ENCODE peak calls at places on chromosomes 6 and 20, in five cellular contexts. R is heart left ventricle, A is neural crest cell, S is cardiac muscle cell, Y is right lobe of liver. E is an unnamed sample.

GRCh38 chr20:63177134-63177784 is 38.7 kb downstream of the YTHDF1 start:
- DNase-seq in S (no peak), R (no peak), Y (no peak), A (peak), E (no peak)

GRCh38 chr6:75830959-75831885 is 82.2 kb downstream of the MYO6 start:
- DNase-seq in A (no peak), R (no peak), S (peak), Y (no peak), E (no peak)

GRCh38 chr6:120785459-120786086 is 548.7 kb downstream of the TBC1D32 start:
- DNase-seq in A (no peak), R (no peak), Y (no peak), S (no peak), E (no peak)

GRCh38 chr6:89657445-89658158 is 19.1 kb upstream of the LYRM2 start:
- DNase-seq in A (no peak), R (no peak), Y (no peak), S (no peak), E (no peak)

GRCh38 chr6:161921602-161922400 is 647.9 kb upstream of the AGPAT4 start:
- DNase-seq in A (no peak), S (no peak), R (no peak), Y (no peak), E (no peak)

GRCh38 chr6:65191412-65191811 is 515.6 kb downstream of the EYS start:
- DNase-seq in R (no peak), Y (no peak), S (no peak), A (no peak), E (no peak)

GRCh38 chr20:1185781-1186334 is 1.1 kb upstream of the TMEM74B start:
- DNase-seq in A (peak), Y (no peak), S (peak), R (peak), E (peak)

GRCh38 chr20:45685896-45686295 is 15.9 kb upstream of the WFDC11 start:
- DNase-seq in Y (no peak), S (peak), R (no peak), A (no peak), E (no peak)

GRCh38 chr6:54621285-54621684 is 225.3 kb upstream of the FAM83B start:
- DNase-seq in R (no peak), Y (no peak), S (no peak), A (no peak), E (no peak)

GRCh38 chr20:53813728-53814459 is 220.3 kb upstream of the ZNF217 start:
- DNase-seq in R (no peak), S (no peak), Y (no peak), A (no peak), E (no peak)

GRCh38 chr6:79421001-79421411 is 116.2 kb downstream of the LCA5 start:
- DNase-seq in S (peak), A (no peak), Y (no peak), R (no peak), E (no peak)

GRCh38 chr6:126696921-126697693 is 357.2 kb downstream of the CENPW start:
- DNase-seq in Y (peak), R (no peak), A (no peak), S (no peak), E (no peak)

GRCh38 chr6:52752310-52752709 is 11.0 kb downstream of the GSTA2 start:
- DNase-seq in A (no peak), R (no peak), Y (no peak), S (no peak), E (no peak)

GRCh38 chr6:44630125-44631028 is 242.9 kb downstream of the CDC5L start:
- DNase-seq in R (peak), A (peak), Y (no peak), S (peak), E (no peak)

GRCh38 chr20:14445310-14445709 is 107.9 kb upstream of the FLRT3 start:
- DNase-seq in A (no peak), S (peak), Y (no peak), R (no peak), E (no peak)

GRCh38 chr6:63897952-63898351 is 262.4 kb downstream of the PHF3 start:
- DNase-seq in R (peak), A (no peak), S (peak), Y (no peak), E (no peak)

GRCh38 chr6:10520468-10520867 is 683 bp upstream of the GCNT2 start:
- DNase-seq in S (peak), R (no peak), A (no peak), Y (no peak), E (no peak)

GRCh38 chr6:26003102-26003694 is 40.6 kb downstream of the TRIM38 start:
- DNase-seq in R (peak), Y (no peak), S (peak), A (peak), E (peak)

GRCh38 chr20:22074635-22075034 is 369.2 kb downstream of the PAX1 start:
- DNase-seq in R (no peak), S (no peak), Y (no peak), A (no peak), E (no peak)

GRCh38 chr6:33112148-33112547 is 36.4 kb downstream of the HLA-DPB1 start:
- DNase-seq in A (no peak), Y (no peak), S (peak), R (no peak), E (no peak)

GRCh38 chr20:37662261-37662660 is 31.6 kb upstream of the CTNNBL1 start:
- DNase-seq in R (no peak), Y (no peak), A (no peak), S (no peak), E (no peak)

GRCh38 chr6:138038148-138038870 is 68.9 kb downstream of the PERP start:
- DNase-seq in Y (no peak), A (no peak), R (no peak), S (no peak), E (no peak)

GRCh38 chr6:25042984-25043725 is 107.4 kb upstream of the RIPOR2 start:
- DNase-seq in A (no peak), S (no peak), R (no peak), Y (no peak), E (no peak)

GRCh38 chr6:137111296-137112066 is 62.0 kb downstream of the IL22RA2 start:
- DNase-seq in R (no peak), A (no peak), Y (no peak), S (no peak), E (no peak)

GRCh38 chr6:52305948-52306767 is 21.6 kb upstream of the MCM3 start:
- DNase-seq in Y (no peak), A (no peak), S (no peak), R (no peak), E (no peak)

GRCh38 chr6:158170656-158171081 is 2.5 kb downstream of the GTF2H5 start:
- DNase-seq in R (no peak), S (peak), A (no peak), Y (no peak), E (no peak)

GRCh38 chr6:72890671-72891070 is 268.8 kb downstream of the KCNQ5 start:
- DNase-seq in R (no peak), S (no peak), A (no peak), Y (no peak), E (no peak)

GRCh38 chr6:32658268-32658897 is 8.1 kb downstream of the HLA-DQB1 start:
- DNase-seq in A (no peak), Y (no peak), S (no peak), R (no peak), E (no peak)

GRCh38 chr6:167764215-167764614 is 62.5 kb upstream of the AFDN start:
- DNase-seq in Y (peak), R (no peak), A (no peak), S (no peak), E (no peak)

GRCh38 chr6:13472099-13472498 is 15.3 kb downstream of the GFOD1 start:
- DNase-seq in R (no peak), Y (no peak), S (no peak), A (no peak), E (no peak)

GRCh38 chr6:53325785-53326184 is 23.0 kb downstream of the ELOVL5 start:
- DNase-seq in S (no peak), R (no peak), Y (no peak), A (no peak), E (no peak)

GRCh38 chr20:4949833-4950178 is 51.5 kb downstream of the SLC23A2 start:
- DNase-seq in S (peak), A (no peak), Y (no peak), R (no peak), E (no peak)

GRCh38 chr20:50590348-50590664 is 80.1 kb downstream of the PTPN1 start:
- DNase-seq in A (no peak), S (no peak), Y (no peak), R (no peak), E (no peak)

GRCh38 chr6:134173007-134173690 is 120.7 kb upstream of the SLC2A12 start:
- DNase-seq in S (peak), R (no peak), A (no peak), Y (no peak), E (no peak)

GRCh38 chr20:58075980-58076749 is 152.3 kb downstream of the ANKRD60 start:
- DNase-seq in S (peak), Y (no peak), R (no peak), A (no peak), E (no peak)

GRCh38 chr20:50488236-50488806 is 21.9 kb upstream of the PTPN1 start:
- DNase-seq in Y (no peak), A (no peak), S (no peak), R (no peak), E (no peak)

GRCh38 chr6:30640481-30640880 is 6.5 kb upstream of the C6orf136 start:
- DNase-seq in A (no peak), Y (no peak), R (no peak), S (no peak), E (no peak)
- TF ChIP-seq CTCF in A (no peak), Y (peak), R (no peak), S (no peak), E (no peak)

GRCh38 chr6:130670142-130670541 is 157.1 kb upstream of the SMLR1 start:
- DNase-seq in R (no peak), Y (no peak), A (no peak), S (no peak), E (no peak)
- TF ChIP-seq CTCF in R (no peak), Y (no peak), A (no peak), S (no peak), E (no peak)

GRCh38 chr6:113190170-113190569 is 667.0 kb upstream of the MARCKS start:
- DNase-seq in R (no peak), Y (no peak), S (peak), A (no peak), E (no peak)
- TF ChIP-seq CTCF in R (no peak), Y (no peak), S (peak), A (no peak), E (no peak)

GRCh38 chr6:28583463-28583862 is 57.8 kb downstream of the GPX5 start:
- DNase-seq in Y (no peak), R (no peak), A (no peak), S (no peak), E (no peak)

GRCh38 chr6:28587746-28588075 is 62.0 kb downstream of the GPX5 start:
- DNase-seq in R (no peak), A (no peak), S (no peak), Y (no peak), E (no peak)

GRCh38 chr6:28587011-28587745 is 61.5 kb downstream of the GPX5 start:
- DNase-seq in A (peak), S (peak), Y (peak), R (peak), E (peak)

GRCh38 chr6:28586273-28586672 is 60.6 kb downstream of the GPX5 start:
- DNase-seq in S (no peak), R (no peak), A (no peak), Y (no peak), E (no peak)

GRCh38 chr6:28585335-28585734 is 59.7 kb downstream of the GPX5 start:
- DNase-seq in Y (no peak), A (no peak), R (no peak), S (peak), E (no peak)
- TF ChIP-seq CTCF in Y (no peak), A (peak), R (no peak), S (peak), E (no peak)

GRCh38 chr20:34075647-34076046 is 36.4 kb downstream of the EIF2S2 start:
- DNase-seq in A (no peak), Y (no peak), R (no peak), S (no peak), E (no peak)
- TF ChIP-seq CTCF in A (peak), Y (no peak), R (no peak), S (peak), E (no peak)

GRCh38 chr20:31749223-31749622 is 10.1 kb downstream of the TPX2 start:
- DNase-seq in S (no peak), R (no peak), A (no peak), Y (no peak), E (no peak)

GRCh38 chr20:31747640-31748039 is 8.6 kb downstream of the TPX2 start:
- DNase-seq in S (peak), Y (peak), R (no peak), A (no peak), E (no peak)

GRCh38 chr20:31746068-31746878 is 7.2 kb downstream of the TPX2 start:
- DNase-seq in A (no peak), S (no peak), Y (no peak), R (no peak), E (no peak)

DNA sequence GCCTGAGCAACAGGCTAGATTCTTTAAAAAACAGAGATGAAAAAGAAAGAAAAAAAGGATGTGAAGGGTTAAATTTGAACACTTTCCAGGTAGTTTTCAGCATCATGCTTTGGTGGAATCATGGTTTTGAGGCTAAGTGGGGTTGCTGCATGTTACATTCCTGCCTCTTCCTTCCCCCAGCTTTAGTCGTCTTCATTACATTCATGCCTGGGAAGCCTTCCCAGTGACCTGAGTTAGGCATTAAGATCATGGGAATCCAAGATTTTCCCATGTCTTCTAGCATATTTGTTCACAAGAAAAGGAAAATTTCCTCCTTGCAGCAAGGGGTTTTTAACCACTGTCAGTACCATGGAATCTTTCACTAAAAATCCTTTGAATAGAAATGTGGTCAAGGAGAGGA is 12.0 kb downstream of the TPX2 start:
- DNase-seq in Y (no peak), S (peak), R (no peak), A (no peak), E (no peak)
- TF ChIP-seq CTCF in Y (no peak), S (no peak), R (no peak), A (no peak), E (no peak)

GRCh38 chr20:35523298-35523888 is 6.1 kb downstream of the C20orf173 start:
- DNase-seq in R (no peak), A (peak), S (no peak), Y (no peak), E (no peak)
- TF ChIP-seq CTCF in R (no peak), A (peak), S (peak), Y (peak), E (peak)

GRCh38 chr6:48472535-48472934 is 361.5 kb upstream of the PTCHD4 start:
- DNase-seq in S (peak), A (no peak), Y (no peak), R (no peak), E (no peak)

GRCh38 chr6:48472121-48472520 is 361.1 kb upstream of the PTCHD4 start:
- DNase-seq in S (peak), A (no peak), Y (no peak), R (no peak), E (no peak)

GRCh38 chr6:48474136-48474535 is 363.1 kb upstream of the PTCHD4 start:
- DNase-seq in Y (no peak), A (no peak), R (no peak), S (no peak), E (no peak)

GRCh38 chr6:48474764-48475674 is 364.0 kb upstream of the PTCHD4 start:
- DNase-seq in S (peak), A (no peak), R (no peak), Y (no peak), E (no peak)

DNA sequence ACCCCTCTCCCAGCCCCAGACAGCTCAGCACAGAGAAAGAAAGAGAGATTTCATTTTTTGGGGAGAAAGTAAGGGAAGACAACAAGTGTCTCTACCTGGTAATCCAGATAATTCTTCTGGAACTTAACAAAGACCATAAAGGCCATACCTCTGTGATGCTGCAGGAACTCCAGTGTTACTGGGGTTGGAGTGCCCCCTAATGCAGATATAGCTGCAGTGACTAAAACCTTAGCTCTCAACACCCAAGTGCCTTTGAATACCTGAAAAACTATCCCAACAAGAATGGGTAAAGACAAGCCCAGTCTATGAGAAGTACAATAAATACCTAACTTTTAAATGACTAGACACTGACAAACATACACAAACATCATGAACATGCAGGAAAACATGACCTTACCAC is 365.3 kb upstream of the PTCHD4 start:
- DNase-seq in S (peak), Y (no peak), R (no peak), A (no peak), E (no peak)
- TF ChIP-seq CTCF in S (peak), Y (peak), R (no peak), A (peak), E (no peak)

DNA sequence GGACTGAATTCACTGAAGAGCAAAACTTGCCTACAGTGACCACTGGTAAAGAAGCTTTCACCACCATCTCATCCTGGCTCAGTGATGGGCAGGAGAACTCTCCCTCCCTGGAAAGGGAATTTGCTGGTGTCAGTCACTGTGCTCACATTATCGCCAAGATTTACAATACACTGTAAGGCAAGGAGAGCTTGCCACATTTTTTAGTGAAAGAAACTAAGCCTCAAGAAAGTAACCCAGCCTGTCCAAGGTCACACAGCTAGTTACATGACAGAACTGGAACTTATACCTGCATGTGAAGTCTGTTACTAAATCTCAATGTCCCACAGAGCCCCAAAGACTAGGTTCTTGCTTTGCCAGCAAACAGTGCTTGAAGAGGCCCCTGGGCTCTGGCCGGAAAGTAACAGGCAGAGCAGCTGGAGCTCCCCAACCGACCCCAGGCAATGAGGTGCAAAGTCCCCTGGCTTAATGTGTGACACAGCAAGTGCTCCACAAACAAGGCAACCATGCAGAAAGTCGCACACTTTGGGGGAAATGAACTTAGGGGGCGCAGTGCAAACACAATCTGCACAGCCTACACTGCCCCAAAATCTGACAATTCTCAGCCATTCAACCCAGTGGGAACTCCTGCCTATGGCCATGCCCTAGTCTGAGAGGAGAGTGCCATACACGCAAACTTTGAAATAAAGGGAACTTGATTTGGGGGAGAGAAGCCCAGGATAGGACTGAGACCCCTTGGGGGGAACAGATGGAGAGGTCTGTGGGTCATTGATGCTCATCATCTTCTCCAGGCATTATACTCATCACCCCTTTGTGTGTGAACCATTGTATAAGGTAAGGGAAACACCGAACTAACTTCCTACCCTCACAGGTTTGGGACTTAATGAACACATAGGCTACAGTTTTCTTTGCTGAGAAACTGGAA is 1.9 kb downstream of the BCL2L1 start:
- DNase-seq in Y (peak), S (no peak), R (no peak), A (no peak), E (no peak)
- TF ChIP-seq CTCF in Y (no peak), S (no peak), R (no peak), A (no peak), E (no peak)